ENCODE peak calls at places on chromosomes 7 and 10, in six cellular contexts. P is amygdala, O is GM12864, Q is psoas muscle, I is NCI-H82, A is Caki2. C is an unnamed sample.

GRCh38 chr7:30150711-30151110 is 15.9 kb downstream of the MTURN start:
- DNase-seq in O (no peak), A (no peak), Q (no peak), P (no peak), I (no peak), C (no peak)

GRCh38 chr10:6203331-6204062 is 765 bp downstream of the PFKFB3 start:
- DNase-seq in O (no peak), I (peak), A (peak), P (no peak), Q (peak), C (no peak)

GRCh38 chr7:1811850-1812692 is 142.0 kb downstream of the ELFN1 start:
- DNase-seq in P (no peak), A (no peak), I (peak), O (no peak), Q (no peak), C (no peak)

GRCh38 chr7:50978633-50979215 is 196.0 kb upstream of the GRB10 start:
- DNase-seq in A (no peak), O (no peak), I (no peak), P (no peak), Q (no peak), C (no peak)

GRCh38 chr10:28872592-28873165 is 195.4 kb downstream of the BAMBI start:
- DNase-seq in O (no peak), A (no peak), P (no peak), Q (no peak), I (peak), C (no peak)

GRCh38 chr10:89201345-89202032 is 5.6 kb downstream of the CH25H start:
- DNase-seq in A (peak), O (no peak), P (no peak), Q (no peak), I (no peak), C (no peak)

GRCh38 chr7:47405286-47405904 is 176.5 kb downstream of the TNS3 start:
- DNase-seq in P (no peak), A (no peak), O (no peak), Q (no peak), I (no peak), C (no peak)

GRCh38 chr10:24428410-24428782 is 219.5 kb downstream of the KIAA1217 start:
- DNase-seq in P (no peak), Q (no peak), I (no peak), O (no peak), A (peak), C (peak)

GRCh38 chr7:159078193-159078910 is 66.3 kb downstream of the VIPR2 start:
- DNase-seq in O (no peak), I (no peak), Q (no peak), A (no peak), P (no peak), C (no peak)

GRCh38 chr7:127938588-127938987 is 92.6 kb downstream of the LRRC4 start:
- DNase-seq in P (no peak), I (no peak), Q (no peak), A (peak), O (no peak), C (no peak)

GRCh38 chr10:34076443-34076842 is 738.7 kb downstream of the PARD3 start:
- DNase-seq in P (no peak), I (no peak), O (no peak), A (no peak), Q (no peak), C (no peak)

GRCh38 chr10:91049961-91050360 is 129.1 kb upstream of the ANKRD1 start:
- DNase-seq in O (no peak), P (no peak), Q (no peak), I (no peak), A (no peak), C (no peak)

GRCh38 chr10:18797286-18797685 is 138.1 kb downstream of the ARL5B start:
- DNase-seq in A (no peak), Q (no peak), I (no peak), O (no peak), P (no peak), C (no peak)

GRCh38 chr7:140342732-140343514 is 55.4 kb downstream of the SLC37A3 start:
- DNase-seq in O (no peak), P (peak), Q (no peak), A (no peak), I (peak), C (no peak)